ENCODE peak calls at places on chromosomes 6 and 20, in five cellular contexts. M is anterior cingulate cortex; O is RWPE1; I is activated T-cell treated with anti-CD3 and anti-CD28 coated beads, Interleukin-2, amount 50 U/mL, for 24 hours; E is stimulated activated CD4-positive, alpha-beta T cell treated with anti-CD3 and anti-CD28 coated beads, Interleukin-12 subunit alpha, Interleukin-12 subunit beta, amount 100 ng/mL, for 48 hours. C is an unnamed sample.

GRCh38 chr20:52275243-52275817 is 83.8 kb upstream of the ZFP64 start:
- DNase-seq in M (no peak), E (no peak), I (no peak), O (no peak), C (peak)

GRCh38 chr6:13380761-13381160 is 52.4 kb upstream of the TBC1D7 start:
- DNase-seq in O (no peak), I (no peak), M (no peak), E (no peak), C (no peak)

GRCh38 chr6:161105408-161105807 is 113.8 kb downstream of the MAP3K4 start:
- DNase-seq in I (no peak), E (no peak), O (no peak), M (no peak), C (no peak)

GRCh38 chr20:41040855-41041254 is 12.2 kb downstream of the TOP1 start:
- DNase-seq in E (no peak), I (no peak), O (no peak), M (no peak), C (no peak)

GRCh38 chr20:14687317-14687716 is 349.9 kb upstream of the FLRT3 start:
- DNase-seq in O (peak), I (no peak), E (no peak), M (no peak), C (no peak)

GRCh38 chr6:1144842-1145755 is 166.8 kb upstream of the FOXQ1 start:
- DNase-seq in I (no peak), M (no peak), O (no peak), E (no peak), C (no peak)

GRCh38 chr6:49906511-49906910 is 40.2 kb upstream of the CRISP1 start:
- DNase-seq in I (no peak), M (peak), O (no peak), E (no peak), C (peak)

GRCh38 chr20:10476319-10476724 is 41.2 kb downstream of the SLX4IP start:
- DNase-seq in O (no peak), M (no peak), I (no peak), E (no peak), C (no peak)

GRCh38 chr6:75167851-75168250 is 38.0 kb downstream of the COL12A1 start:
- DNase-seq in M (no peak), I (no peak), E (no peak), O (no peak), C (no peak)

GRCh38 chr20:33027769-33028751 is 3.4 kb upstream of the BPIFB6 start:
- DNase-seq in E (no peak), M (no peak), I (no peak), O (no peak), C (no peak)

GRCh38 chr20:43584448-43585138 is 6.1 kb upstream of the IFT52 start:
- DNase-seq in M (no peak), I (no peak), O (no peak), E (no peak), C (peak)

GRCh38 chr6:24658573-24659511 is 7.9 kb downstream of the TDP2 start:
- DNase-seq in M (no peak), O (no peak), E (no peak), I (no peak), C (no peak)

GRCh38 chr6:15522427-15522826 is 140.4 kb downstream of the DTNBP1 start:
- DNase-seq in O (no peak), M (no peak), E (no peak), I (peak), C (no peak)

GRCh38 chr6:24581084-24581669 is 64.8 kb downstream of the KIAA0319 start:
- DNase-seq in O (peak), I (peak), M (peak), E (peak), C (peak)

GRCh38 chr6:94673251-94673650 is 904.1 kb upstream of the MANEA start:
- DNase-seq in O (no peak), M (no peak), E (no peak), I (no peak), C (no peak)

GRCh38 chr6:39335780-39336541 is 13.5 kb upstream of the KCNK16 start:
- DNase-seq in E (no peak), O (no peak), M (no peak), I (no peak), C (peak)

GRCh38 chr20:7010584-7010983 is 243.1 kb downstream of the BMP2 start:
- DNase-seq in M (no peak), O (peak), E (no peak), I (no peak), C (no peak)

GRCh38 chr20:5354871-5355270 is 38.1 kb upstream of the PROKR2 start:
- DNase-seq in M (no peak), O (no peak), E (no peak), I (no peak), C (no peak)

GRCh38 chr20:61257596-61257995 is 5.5 kb downstream of the CDH4 start:
- DNase-seq in I (no peak), O (no peak), E (no peak), M (no peak), C (no peak)

GRCh38 chr20:62822788-62823651 is 6.2 kb downstream of the COL9A3 start:
- DNase-seq in M (no peak), O (peak), E (peak), I (no peak), C (peak)

GRCh38 chr6:153564803-153565202 is 433.7 kb upstream of the RGS17 start:
- DNase-seq in M (no peak), O (no peak), E (no peak), I (no peak), C (no peak)

GRCh38 chr6:136069119-136069518 is 181.0 kb downstream of the MTFR2 start:
- DNase-seq in O (peak), I (no peak), E (no peak), M (no peak), C (no peak)

GRCh38 chr6:28710466-28711191 is 184.9 kb downstream of the GPX5 start:
- DNase-seq in E (peak), O (no peak), M (no peak), I (no peak), C (peak)

GRCh38 chr6:79946242-79946641 is 1.1 kb downstream of the ELOVL4 start:
- DNase-seq in I (no peak), O (peak), M (no peak), E (no peak), C (peak)

GRCh38 chr6:14795451-14795850 is 450.4 kb upstream of the JARID2 start:
- DNase-seq in O (no peak), E (no peak), I (no peak), M (no peak), C (no peak)

GRCh38 chr6:35503534-35503933 is 6.7 kb upstream of the TEAD3 start:
- DNase-seq in I (no peak), O (no peak), M (no peak), E (no peak), C (peak)

GRCh38 chr6:137224890-137225198 is 5.7 kb upstream of the IFNGR1 start:
- DNase-seq in I (no peak), M (no peak), O (no peak), E (no peak), C (no peak)

GRCh38 chr20:51738877-51739447 is 29.2 kb downstream of the ATP9A start:
- DNase-seq in O (peak), I (no peak), M (no peak), E (no peak), C (no peak)

GRCh38 chr6:22432060-22432459 is 135.2 kb upstream of the PRL start:
- DNase-seq in I (no peak), M (no peak), E (no peak), O (no peak), C (no peak)

GRCh38 chr6:16420715-16421461 is 182.5 kb downstream of the GMPR start:
- DNase-seq in I (peak), O (no peak), M (no peak), E (peak), C (no peak)

GRCh38 chr6:134888316-134888715 is 61.6 kb downstream of the ALDH8A1 start:
- DNase-seq in O (no peak), M (no peak), E (no peak), I (no peak), C (no peak)

GRCh38 chr20:59831024-59831900 is 102.2 kb downstream of the SYCP2 start:
- DNase-seq in O (peak), E (no peak), M (no peak), I (no peak), C (no peak)

GRCh38 chr6:113039013-113039412 is 691.9 kb downstream of the RFPL4B start:
- DNase-seq in I (no peak), O (no peak), E (no peak), M (no peak), C (no peak)